ENCODE peak calls at places on chromosomes 5 and 9, in ten cellular contexts. One of them, this sample, is unnamed.

GRCh38 chr9:130001185-130001584 is 41.8 kb downstream of the FNBP1 start:
- DNase-seq in Ammon's horn: no peak
- DNase-seq in HT1080: no peak
- DNase-seq in GM20000: no peak
- DNase-seq in stimulated activated CD8-positive, alpha-beta memory T cell treated with anti-CD3 and anti-CD28 coated beads, Interleukin-2, amount 100 ng/mL, for 1 hour: no peak
- DNase-seq in NCI-H510A: no peak
- DNase-seq in cardiac septum: no peak
- DNase-seq in C1 segment of cervical spinal cord: no peak
- DNase-seq in stimulated activated CD4-positive, alpha-beta T cell treated with anti-CD3 and anti-CD28 coated beads, Interleukin-1b, Interleukin-23, amount 100 ng/mL, for 1 hour: no peak
- DNase-seq in left cardiac atrium: no peak
- DNase-seq in this sample: no peak

GRCh38 chr9:125632321-125633115 is 74.5 kb downstream of the MAPKAP1 start:
- DNase-seq in Ammon's horn: peak
- DNase-seq in HT1080: peak
- DNase-seq in GM20000: peak
- DNase-seq in stimulated activated CD8-positive, alpha-beta memory T cell treated with anti-CD3 and anti-CD28 coated beads, Interleukin-2, amount 100 ng/mL, for 1 hour: no peak
- DNase-seq in NCI-H510A: peak
- DNase-seq in cardiac septum: no peak
- DNase-seq in C1 segment of cervical spinal cord: no peak
- DNase-seq in stimulated activated CD4-positive, alpha-beta T cell treated with anti-CD3 and anti-CD28 coated beads, Interleukin-1b, Interleukin-23, amount 100 ng/mL, for 1 hour: no peak
- DNase-seq in left cardiac atrium: no peak
- DNase-seq in this sample: peak

GRCh38 chr9:89374176-89374575 is 55.9 kb downstream of the SECISBP2 start:
- DNase-seq in Ammon's horn: no peak
- DNase-seq in HT1080: peak
- DNase-seq in GM20000: no peak
- DNase-seq in stimulated activated CD8-positive, alpha-beta memory T cell treated with anti-CD3 and anti-CD28 coated beads, Interleukin-2, amount 100 ng/mL, for 1 hour: no peak
- DNase-seq in NCI-H510A: no peak
- DNase-seq in cardiac septum: no peak
- DNase-seq in C1 segment of cervical spinal cord: no peak
- DNase-seq in stimulated activated CD4-positive, alpha-beta T cell treated with anti-CD3 and anti-CD28 coated beads, Interleukin-1b, Interleukin-23, amount 100 ng/mL, for 1 hour: no peak
- DNase-seq in left cardiac atrium: no peak
- DNase-seq in this sample: no peak

GRCh38 chr9:130912932-130913598 is 16.5 kb upstream of the QRFP start:
- DNase-seq in Ammon's horn: peak
- DNase-seq in HT1080: no peak
- DNase-seq in GM20000: no peak
- DNase-seq in stimulated activated CD8-positive, alpha-beta memory T cell treated with anti-CD3 and anti-CD28 coated beads, Interleukin-2, amount 100 ng/mL, for 1 hour: no peak
- DNase-seq in NCI-H510A: no peak
- DNase-seq in cardiac septum: no peak
- DNase-seq in C1 segment of cervical spinal cord: no peak
- DNase-seq in stimulated activated CD4-positive, alpha-beta T cell treated with anti-CD3 and anti-CD28 coated beads, Interleukin-1b, Interleukin-23, amount 100 ng/mL, for 1 hour: no peak
- DNase-seq in left cardiac atrium: peak
- DNase-seq in this sample: no peak

GRCh38 chr5:10595678-10596309 is 31.9 kb downstream of the ANKRD33B start:
- DNase-seq in Ammon's horn: no peak
- DNase-seq in HT1080: peak
- DNase-seq in GM20000: no peak
- DNase-seq in stimulated activated CD8-positive, alpha-beta memory T cell treated with anti-CD3 and anti-CD28 coated beads, Interleukin-2, amount 100 ng/mL, for 1 hour: no peak
- DNase-seq in NCI-H510A: no peak
- DNase-seq in cardiac septum: no peak
- DNase-seq in C1 segment of cervical spinal cord: no peak
- DNase-seq in stimulated activated CD4-positive, alpha-beta T cell treated with anti-CD3 and anti-CD28 coated beads, Interleukin-1b, Interleukin-23, amount 100 ng/mL, for 1 hour: no peak
- DNase-seq in left cardiac atrium: peak
- DNase-seq in this sample: no peak

GRCh38 chr5:53366245-53366644 is 114.2 kb upstream of the FST start:
- DNase-seq in Ammon's horn: no peak
- DNase-seq in HT1080: no peak
- DNase-seq in GM20000: no peak
- DNase-seq in stimulated activated CD8-positive, alpha-beta memory T cell treated with anti-CD3 and anti-CD28 coated beads, Interleukin-2, amount 100 ng/mL, for 1 hour: no peak
- DNase-seq in NCI-H510A: no peak
- DNase-seq in cardiac septum: no peak
- DNase-seq in C1 segment of cervical spinal cord: no peak
- DNase-seq in stimulated activated CD4-positive, alpha-beta T cell treated with anti-CD3 and anti-CD28 coated beads, Interleukin-1b, Interleukin-23, amount 100 ng/mL, for 1 hour: no peak
- DNase-seq in left cardiac atrium: no peak
- DNase-seq in this sample: no peak

GRCh38 chr9:117268847-117269452 is 145.9 kb downstream of the ASTN2 start:
- DNase-seq in Ammon's horn: no peak
- DNase-seq in HT1080: no peak
- DNase-seq in GM20000: no peak
- DNase-seq in stimulated activated CD8-positive, alpha-beta memory T cell treated with anti-CD3 and anti-CD28 coated beads, Interleukin-2, amount 100 ng/mL, for 1 hour: no peak
- DNase-seq in NCI-H510A: no peak
- DNase-seq in cardiac septum: no peak
- DNase-seq in C1 segment of cervical spinal cord: no peak
- DNase-seq in stimulated activated CD4-positive, alpha-beta T cell treated with anti-CD3 and anti-CD28 coated beads, Interleukin-1b, Interleukin-23, amount 100 ng/mL, for 1 hour: no peak
- DNase-seq in left cardiac atrium: no peak
- DNase-seq in this sample: no peak

GRCh38 chr5:93621340-93621872 is 38.4 kb downstream of the NR2F1 start:
- DNase-seq in Ammon's horn: peak
- DNase-seq in HT1080: no peak
- DNase-seq in GM20000: no peak
- DNase-seq in stimulated activated CD8-positive, alpha-beta memory T cell treated with anti-CD3 and anti-CD28 coated beads, Interleukin-2, amount 100 ng/mL, for 1 hour: no peak
- DNase-seq in NCI-H510A: peak
- DNase-seq in cardiac septum: peak
- DNase-seq in C1 segment of cervical spinal cord: peak
- DNase-seq in stimulated activated CD4-positive, alpha-beta T cell treated with anti-CD3 and anti-CD28 coated beads, Interleukin-1b, Interleukin-23, amount 100 ng/mL, for 1 hour: no peak
- DNase-seq in left cardiac atrium: peak
- DNase-seq in this sample: peak

This sample was measured in NCI-H187 treated with DMSO at 0.1 percent for 48 hours.